ENCODE peak calls at places on chromosomes 6 and 20, in six cellular contexts. R is effector CD4-positive, alpha-beta T cell; O is Peyer's patch; N is HFFc6; D is cardiac muscle cell; F is progenitor cell of endocrine pancreas. Z is an unnamed sample.
A peak's percentile ranks its signal among the peaks of the same experiment; 100 is the strongest.

GRCh38 chr20:50283922-50284810 is 93.5 kb downstream of the CEBPB start:
- DNase-seq in R (no peak), O (no peak), N (peak; percentile 68), D (no peak), F (no peak), Z (no peak)

GRCh38 chr20:51122931-51123658 is 100.2 kb upstream of the KCNG1 start:
- DNase-seq in R (no peak), O (no peak), N (no peak), D (no peak), F (no peak), Z (no peak)

GRCh38 chr20:699811-700338 is 24.3 kb upstream of the SCRT2 start:
- DNase-seq in R (no peak), O (no peak), N (no peak), D (no peak), F (no peak), Z (no peak)

GRCh38 chr6:26222587-26222986 is 135.4 kb downstream of the HFE start:
- DNase-seq in R (no peak), O (no peak), N (no peak), D (no peak), F (no peak), Z (no peak)

GRCh38 chr6:69343856-69344255 is 453.0 kb downstream of the LMBRD1 start:
- DNase-seq in R (no peak), O (no peak), N (no peak), D (no peak), F (no peak), Z (no peak)

GRCh38 chr20:20184149-20184548 is 131.8 kb downstream of the CFAP61 start:
- DNase-seq in R (no peak), O (no peak), N (no peak), D (no peak), F (no peak), Z (peak; percentile 5)

GRCh38 chr6:132669690-132670291 is 10.8 kb upstream of the TAAR1 start:
- DNase-seq in R (no peak), O (no peak), N (peak; percentile 46), D (peak; percentile 75), F (no peak), Z (no peak)

GRCh38 chr20:35870541-35871307 is 83.6 kb downstream of the SCAND1 start:
- DNase-seq in R (no peak), O (no peak), N (no peak), D (no peak), F (no peak), Z (no peak)

GRCh38 chr6:161435426-161436065 is 161.7 kb upstream of the AGPAT4 start:
- DNase-seq in R (no peak), O (no peak), N (no peak), D (peak; percentile 58), F (no peak), Z (no peak)

GRCh38 chr20:62794007-62794724 is 2.1 kb upstream of the MRGBP start:
- DNase-seq in R (peak; percentile 84), O (peak; percentile 97), N (peak; percentile 85), D (peak; percentile 99), F (peak; percentile 85), Z (peak; percentile 96)

GRCh38 chr6:157013649-157014365 is 236.6 kb downstream of the ARID1B start:
- DNase-seq in R (no peak), O (no peak), N (no peak), D (no peak), F (no peak), Z (no peak)

GRCh38 chr6:13407709-13408695 is 79.4 kb downstream of the GFOD1 start:
- DNase-seq in R (no peak), O (no peak), N (peak; percentile 74), D (peak; percentile 99), F (no peak), Z (no peak)

GRCh38 chr20:36549942-36550796 is 8.8 kb downstream of the MYL9 start:
- DNase-seq in R (no peak), O (no peak), N (no peak), D (peak; percentile 25), F (no peak), Z (no peak)

GRCh38 chr6:53335224-53335994 is 13.3 kb downstream of the ELOVL5 start:
- DNase-seq in R (peak; percentile 62), O (peak; percentile 93), N (no peak), D (no peak), F (no peak), Z (no peak)

GRCh38 chr20:5033566-5033965 is 32.3 kb upstream of the SLC23A2 start:
- DNase-seq in R (no peak), O (no peak), N (peak; percentile 28), D (peak; percentile 54), F (no peak), Z (no peak)

GRCh38 chr20:38065764-38066375 is 32.3 kb downstream of the RPRD1B start:
- DNase-seq in R (no peak), O (no peak), N (no peak), D (no peak), F (no peak), Z (no peak)

GRCh38 chr6:12008366-12009179 is 3.5 kb upstream of the HIVEP1 start:
- DNase-seq in R (peak; percentile 84), O (peak; percentile 87), N (peak; percentile 48), D (peak; percentile 84), F (peak; percentile 77), Z (peak; percentile 86)

GRCh38 chr20:3400260-3401155 is 7.0 kb downstream of the DNAAF9 start:
- DNase-seq in R (no peak), O (no peak), N (no peak), D (no peak), F (no peak), Z (no peak)

GRCh38 chr20:57076202-57076651 is 190.2 kb downstream of the BMP7 start:
- DNase-seq in R (no peak), O (no peak), N (peak; percentile 79), D (peak; percentile 61), F (no peak), Z (peak; percentile 8)

GRCh38 chr6:140071601-140072062 is 697.2 kb upstream of the CITED2 start:
- DNase-seq in R (no peak), O (no peak), N (peak; percentile 96), D (peak; percentile 57), F (no peak), Z (no peak)

GRCh38 chr20:58636983-58637421 is 14.1 kb upstream of the STX16 start:
- DNase-seq in R (no peak), O (no peak), N (no peak), D (no peak), F (no peak), Z (no peak)

GRCh38 chr6:29941006-29941405 is 1.3 kb upstream of the HLA-A start:
- DNase-seq in R (no peak), O (no peak), N (no peak), D (no peak), F (no peak), Z (no peak)

GRCh38 chr6:113642714-113643442 is 214.3 kb upstream of the MARCKS start:
- DNase-seq in R (no peak), O (peak; percentile 61), N (no peak), D (peak; percentile 26), F (no peak), Z (peak; percentile 19)

GRCh38 chr6:161418458-161418945 is 144.6 kb upstream of the AGPAT4 start:
- DNase-seq in R (peak; percentile 15), O (no peak), N (peak; percentile 64), D (peak; percentile 94), F (peak; percentile 20), Z (peak; percentile 62)

GRCh38 chr20:12913781-12914443 is 94.9 kb upstream of the SPTLC3 start:
- DNase-seq in R (no peak), O (no peak), N (no peak), D (no peak), F (no peak), Z (no peak)

GRCh38 chr6:120355822-120356221 is 978.5 kb downstream of the TBC1D32 start:
- DNase-seq in R (no peak), O (no peak), N (no peak), D (peak; percentile 43), F (no peak), Z (no peak)

GRCh38 chr6:10720229-10720959 is 2.5 kb upstream of the TMEM14C start:
- DNase-seq in R (peak; percentile 34), O (peak; percentile 56), N (no peak), D (peak; percentile 35), F (no peak), Z (no peak)

GRCh38 chr6:36858407-36858981 is 16.1 kb downstream of the PPIL1 start:
- DNase-seq in R (no peak), O (no peak), N (peak; percentile 78), D (peak; percentile 90), F (no peak), Z (no peak)

GRCh38 chr6:4464638-4465037 is 311.6 kb upstream of the CDYL start:
- DNase-seq in R (no peak), O (no peak), N (no peak), D (no peak), F (no peak), Z (no peak)